ENCODE peak calls at places on chromosomes 13 and 19, in five cellular contexts. S is body of pancreas, Q is right lobe of liver, H is testis, R is SK-N-SH. T is an unnamed sample. For H3K36me3, the result is how much of the 10 kb centered on the place peaks cover.

GRCh38 chr13:59112375-59112774 is 1051.4 kb downstream of the DIAPH3 start:
- DNase-seq in Q (no peak), R (peak), S (no peak), H (no peak), T (peak)

GRCh38 chr19:29565171-29565570 is 39.4 kb downstream of the VSTM2B start:
- DNase-seq in R (no peak), H (no peak), S (no peak), Q (no peak), T (no peak)

GRCh38 chr13:78753457-78753856 is 94.5 kb upstream of the OBI1 start:
- DNase-seq in Q (no peak), H (no peak), S (no peak), R (no peak), T (no peak)

GRCh38 chr19:50857366-50857765 is 2.7 kb downstream of the KLK3 start:
- DNase-seq in Q (no peak), R (no peak), S (no peak), H (no peak), T (no peak)

GRCh38 chr13:48496796-48497195 is 36.1 kb downstream of the RCBTB2 start:
- DNase-seq in R (no peak), Q (no peak), H (no peak), S (no peak), T (no peak)

GRCh38 chr13:91132786-91133185 is 214.7 kb upstream of the MIR17HG start:
- DNase-seq in H (peak), S (no peak), Q (no peak), R (no peak), T (no peak)

GRCh38 chr19:41442473-41443360 is at the start of gene ERICH4:
- DNase-seq in Q (peak), S (no peak), R (no peak), H (no peak), T (no peak)

GRCh38 chr13:30928971-30929370 is 3.5 kb upstream of the TEX26 start:
- DNase-seq in S (no peak), H (no peak), Q (no peak), R (no peak), T (no peak)

GRCh38 chr13:40922437-40923040 is 96.6 kb downstream of the ELF1 start:
- DNase-seq in S (no peak), Q (peak), R (no peak), H (peak), T (no peak)

GRCh38 chr19:28037186-28037585 is 1175.8 kb downstream of the UQCRFS1 start:
- DNase-seq in S (no peak), Q (no peak), R (no peak), H (no peak), T (no peak)

GRCh38 chr19:49593233-49594113 is 2.5 kb downstream of the PRR12 start:
- DNase-seq in H (peak), S (peak), R (peak), Q (peak), T (peak)

GRCh38 chr19:2337329-2337707 is 8.8 kb downstream of the SPPL2B start:
- DNase-seq in R (peak), H (peak), Q (no peak), S (peak), T (peak)
- TF ChIP-seq CTCF in R (no peak), H (no peak), Q (no peak), S (peak), T (peak)

GRCh38 chr13:80483157-80483556 is 142.2 kb upstream of the SPRY2 start:
- DNase-seq in Q (no peak), S (no peak), R (no peak), H (no peak), T (no peak)

GRCh38 chr13:80481589-80481988 is 140.7 kb upstream of the SPRY2 start:
- DNase-seq in H (no peak), R (no peak), S (no peak), Q (no peak), T (no peak)

DNA sequence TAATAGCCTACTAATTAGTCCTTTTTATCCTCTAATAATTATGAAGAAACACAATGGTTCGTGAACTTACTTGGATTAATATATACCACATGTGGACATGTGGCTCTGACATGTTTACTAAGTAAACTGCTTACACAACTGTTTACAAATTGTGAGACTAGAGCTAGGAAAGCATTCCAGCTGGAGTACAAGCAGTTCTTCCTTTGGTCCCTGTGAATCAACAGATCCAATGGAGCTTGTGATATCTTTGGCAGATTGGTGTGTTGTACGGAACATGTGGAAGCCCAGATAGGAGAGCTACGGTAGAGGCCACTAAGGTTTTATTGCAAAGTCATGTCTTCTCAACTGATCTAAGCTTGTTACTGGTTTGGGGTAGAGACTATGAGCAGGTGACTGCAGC is 145.5 kb upstream of the SPRY2 start:
- DNase-seq in S (no peak), Q (peak), R (no peak), H (peak), T (no peak)
- H3K4me3 ChIP-seq in S (no peak), Q (no peak), R (no peak), H (no peak), T (no peak)

GRCh38 chr13:33832872-33833271 is 14.9 kb downstream of the RFC3 start:
- DNase-seq in S (no peak), H (no peak), R (no peak), Q (no peak), T (no peak)
- H3K36me3 ChIP-seq in S (under half), H (under half), R (half or more), Q (under half), T (under half)

DNA sequence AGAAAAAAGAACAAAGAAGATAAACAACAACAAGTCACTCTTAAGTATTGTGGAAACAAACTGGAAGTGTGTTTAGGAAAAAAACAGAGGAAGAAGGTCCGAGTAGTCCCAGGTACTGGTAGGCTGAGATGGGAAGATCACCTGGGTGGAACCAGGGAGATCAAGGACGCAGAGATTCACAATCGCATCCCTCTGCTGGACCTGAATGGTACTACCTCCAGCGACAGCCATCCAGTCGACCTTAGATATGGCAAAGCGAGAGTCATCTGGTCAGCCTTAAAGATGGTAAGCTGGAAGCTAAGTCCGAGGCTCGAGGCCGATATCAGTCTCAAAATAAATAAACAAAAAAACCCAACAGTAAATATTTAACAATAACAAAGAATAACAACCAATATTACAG is 44.9 kb upstream of the ZNF91 start:
- DNase-seq in S (no peak), R (peak), H (no peak), Q (no peak), T (no peak)
- TF ChIP-seq CTCF in S (no peak), R (no peak), H (no peak), Q (no peak), T (peak)

GRCh38 chr19:6272913-6273600 is 6.7 kb downstream of the MLLT1 start:
- DNase-seq in R (no peak), S (no peak), Q (no peak), H (no peak), T (no peak)

GRCh38 chr19:6271721-6272410 is 7.9 kb downstream of the MLLT1 start:
- DNase-seq in R (peak), S (peak), Q (peak), H (peak), T (no peak)

GRCh38 chr19:6271251-6271650 is 8.5 kb downstream of the MLLT1 start:
- DNase-seq in Q (no peak), H (no peak), S (no peak), R (peak), T (no peak)

GRCh38 chr19:6273701-6274601 is 5.8 kb downstream of the MLLT1 start:
- DNase-seq in S (peak), Q (peak), R (peak), H (peak), T (peak)

GRCh38 chr19:6272411-6272791 is 7.4 kb downstream of the MLLT1 start:
- DNase-seq in H (no peak), R (peak), S (no peak), Q (no peak), T (no peak)
- H3K4me3 ChIP-seq in H (no peak), R (peak), S (no peak), Q (no peak), T (no peak)

DNA sequence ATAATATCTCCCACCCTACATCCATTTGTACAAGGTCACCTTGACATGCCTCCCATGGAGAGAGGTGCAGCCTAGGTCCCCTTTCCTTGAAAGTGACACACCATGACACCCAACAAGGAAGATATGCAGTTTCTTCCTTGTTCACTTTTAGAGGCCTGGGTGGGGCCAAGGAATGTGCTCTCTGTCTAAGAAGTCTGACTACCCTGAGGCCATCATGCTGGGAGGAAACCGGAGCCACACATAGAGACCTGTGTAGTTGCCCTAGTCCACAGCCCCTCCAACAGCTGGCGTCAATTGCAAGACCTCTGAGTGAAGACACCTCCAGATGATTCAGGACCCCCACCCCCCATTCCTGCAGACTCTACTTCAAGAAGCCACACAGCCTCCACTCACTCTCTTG is 11.0 kb downstream of the SYDE1 start:
- DNase-seq in Q (no peak), R (no peak), H (no peak), S (no peak), T (no peak)
- H3K36me3 ChIP-seq in Q (under half), R (half or more), H (under half), S (under half), T (under half)

DNA sequence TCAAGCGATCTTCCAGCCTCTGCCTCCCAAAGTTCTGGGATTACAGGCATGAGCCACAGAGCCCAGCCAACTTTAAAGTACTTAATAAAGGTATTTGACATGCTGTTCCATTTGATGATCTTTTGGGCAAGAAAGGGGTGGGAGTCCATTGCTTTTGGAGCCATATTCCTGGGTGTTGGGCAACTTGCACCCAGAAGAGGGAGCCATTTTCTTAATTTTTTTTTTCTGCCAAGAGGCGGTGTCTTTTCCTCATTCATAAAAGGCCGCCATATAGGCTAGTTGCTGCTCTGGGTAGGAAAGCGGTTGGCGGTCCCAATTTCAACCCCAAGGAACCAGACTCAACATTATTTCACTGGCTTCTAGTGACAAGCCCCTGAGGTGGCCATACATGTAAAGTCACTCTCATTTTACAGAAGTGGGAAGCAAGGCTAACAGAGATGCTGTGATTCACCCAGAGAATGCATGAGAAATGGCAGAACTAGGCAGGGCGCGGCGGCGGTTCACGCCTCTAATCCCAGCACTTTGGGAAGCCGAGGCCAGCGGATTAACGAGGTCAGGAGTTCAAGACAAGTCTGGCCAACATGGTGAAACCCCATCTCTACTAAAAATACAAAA is 139.6 kb downstream of the CACNA1A start:
- DNase-seq in Q (no peak), R (peak), H (no peak), S (no peak), T (no peak)
- TF ChIP-seq CTCF in Q (no peak), R (peak), H (no peak), S (no peak), T (peak)

GRCh38 chr19:1247747-1248453 is 483 bp upstream of the MIDN start:
- DNase-seq in H (no peak), S (peak), Q (peak), R (peak), T (no peak)
- H3K4me3 ChIP-seq in H (peak), S (no peak), Q (peak), R (peak), T (peak)

DNA sequence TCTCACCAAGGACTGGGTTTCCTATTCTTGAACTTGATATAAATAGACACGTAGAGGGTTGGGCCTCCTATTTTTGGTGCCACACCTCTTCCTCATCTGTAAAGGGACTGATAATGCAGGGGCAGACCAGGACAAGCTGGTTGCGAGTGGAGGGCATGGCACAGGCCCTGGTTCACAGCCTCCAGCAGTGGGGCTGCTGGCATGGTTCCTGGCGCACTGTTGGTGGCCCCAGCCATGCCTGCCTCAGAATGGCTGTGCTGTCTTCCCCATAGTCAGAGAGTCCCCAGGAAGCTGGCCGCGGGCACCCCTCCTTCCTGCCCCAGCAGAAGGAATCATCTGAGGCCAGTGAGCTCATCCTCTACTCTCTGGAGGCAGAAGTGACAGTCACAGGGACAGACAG is 10.5 kb upstream of the OVOL3 start:
- DNase-seq in H (no peak), R (no peak), Q (no peak), S (no peak), T (no peak)
- H3K36me3 ChIP-seq in H (under half), R (under half), Q (under half), S (under half), T (under half)

DNA sequence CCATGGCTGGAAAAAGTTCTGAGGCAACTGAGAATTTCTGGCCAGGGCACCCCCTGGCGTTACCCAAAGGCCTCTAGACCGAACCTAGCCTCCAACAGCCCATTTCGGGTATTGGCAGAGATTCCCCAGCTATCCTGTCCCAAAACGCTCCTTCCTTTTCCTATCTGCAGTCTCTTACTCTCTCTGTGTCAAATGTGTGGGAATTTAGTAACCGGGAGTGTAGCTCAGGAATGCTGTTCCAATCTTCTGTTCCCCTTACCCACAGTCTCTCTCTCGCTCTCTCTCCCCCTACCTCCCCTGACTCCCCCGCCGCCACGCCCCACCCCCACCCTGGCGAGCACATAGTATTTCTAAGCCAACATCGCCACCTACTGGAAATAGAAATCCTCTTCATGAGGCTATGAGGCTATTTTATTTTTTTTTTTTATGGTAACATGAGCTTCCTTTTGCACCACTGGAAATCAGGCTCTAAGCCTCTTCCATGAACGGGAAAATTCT is 27.0 kb downstream of the OXGR1 start:
- DNase-seq in H (no peak), R (no peak), S (no peak), Q (no peak), T (no peak)
- TF ChIP-seq CTCF in H (no peak), R (peak), S (no peak), Q (no peak), T (no peak)